ENCODE peak calls at places on chromosomes 1 and 21, in four cellular contexts. P, H, D and W are unnamed samples.
A peak's percentile ranks its signal among the peaks of the same experiment; 100 is the strongest.

GRCh38 chr21:35529141-35529863 is 480.2 kb upstream of the RUNX1 start:
- DNase-seq in P (no peak), D (no peak), H (no peak), W (no peak)

GRCh38 chr1:13950637-13951036 is 250.6 kb downstream of the PRDM2 start:
- DNase-seq in H (no peak), D (no peak), P (no peak), W (no peak)

GRCh38 chr1:166007176-166007575 is 159.6 kb downstream of the FAM78B start:
- DNase-seq in P (no peak), D (no peak), H (no peak), W (no peak)

GRCh38 chr1:48931571-48932251 is 155.0 kb upstream of the BEND5 start:
- DNase-seq in P (peak; percentile 55), D (no peak), H (peak; percentile 22), W (peak; percentile 35)

GRCh38 chr1:21340230-21340564 is 49.9 kb upstream of the ECE1 start:
- DNase-seq in D (peak; percentile 67), P (peak; percentile 85), H (peak; percentile 61), W (peak; percentile 54)

GRCh38 chr1:181179980-181180964 is 91.8 kb downstream of the IER5 start:
- DNase-seq in D (peak; percentile 76), P (no peak), H (no peak), W (peak; percentile 38)

GRCh38 chr1:71081697-71082080 is 854 bp upstream of the ZRANB2 start:
- DNase-seq in P (no peak), D (peak; percentile 53), H (no peak), W (no peak)

GRCh38 chr21:45737485-45738166 is 94.1 kb downstream of the PCBP3 start:
- DNase-seq in H (no peak), P (no peak), D (no peak), W (peak; percentile 37)

GRCh38 chr1:74584185-74584584 is 71.8 kb upstream of the LRRC53 start:
- DNase-seq in H (no peak), P (no peak), D (no peak), W (no peak)

GRCh38 chr1:21618059-21618458 is 51.1 kb downstream of the RAP1GAP start:
- DNase-seq in H (no peak), D (no peak), P (no peak), W (no peak)

GRCh38 chr1:90952906-90953305 is 68.9 kb downstream of the ZNF644 start:
- DNase-seq in P (no peak), D (no peak), H (no peak), W (no peak)

GRCh38 chr1:229947968-229948367 is 119.1 kb upstream of the GALNT2 start:
- DNase-seq in D (no peak), H (no peak), P (no peak), W (no peak)

GRCh38 chr1:155247667-155248563 is 7.4 kb downstream of the ENTREP3 start:
- DNase-seq in H (no peak), P (no peak), D (no peak), W (no peak)

GRCh38 chr1:1399870-1400575 is 888 bp upstream of the CCNL2 start:
- DNase-seq in P (no peak), D (no peak), H (no peak), W (no peak)

GRCh38 chr1:91856996-91857395 is 29.0 kb downstream of the TGFBR3 start:
- DNase-seq in D (no peak), P (no peak), H (no peak), W (no peak)

GRCh38 chr1:17687125-17687524 is 68.0 kb upstream of the ACTL8 start:
- DNase-seq in H (no peak), D (no peak), P (no peak), W (no peak)

GRCh38 chr1:3511856-3512255 is 57.4 kb downstream of the ARHGEF16 start:
- DNase-seq in P (no peak), H (no peak), D (no peak), W (no peak)

GRCh38 chr1:174114788-174115448 is 44.4 kb upstream of the RABGAP1L start:
- DNase-seq in D (no peak), H (no peak), P (no peak), W (no peak)

GRCh38 chr1:228938248-228938891 is 203.1 kb downstream of the RHOU start:
- DNase-seq in D (no peak), H (peak; percentile 48), P (no peak), W (no peak)

GRCh38 chr21:33967086-33967571 is 51.5 kb upstream of the ATP5PO start:
- DNase-seq in H (no peak), D (no peak), P (no peak), W (no peak)

GRCh38 chr1:53297226-53297625 is 30.6 kb downstream of the LRP8 start:
- DNase-seq in P (no peak), D (no peak), H (no peak), W (no peak)

GRCh38 chr1:235093013-235093618 is 35.5 kb downstream of the TOMM20 start:
- DNase-seq in D (no peak), H (peak; percentile 28), P (peak; percentile 40), W (peak; percentile 50)

GRCh38 chr1:25467193-25467592 is 36.5 kb downstream of the MACO1 start:
- DNase-seq in H (no peak), D (no peak), P (no peak), W (no peak)

GRCh38 chr1:25620211-25620610 is 3.6 kb downstream of the MAN1C1 start:
- DNase-seq in P (no peak), H (no peak), D (no peak), W (no peak)

GRCh38 chr1:43049487-43049886 is 90.8 kb upstream of the SLC2A1 start:
- DNase-seq in H (no peak), P (no peak), D (no peak), W (no peak)

GRCh38 chr21:40841524-40842196 is 5.3 kb downstream of the DSCAM start:
- DNase-seq in H (peak; percentile 28), P (peak; percentile 67), D (peak; percentile 65), W (peak; percentile 72)

GRCh38 chr1:167332503-167332902 is 111.8 kb downstream of the POU2F1 start:
- DNase-seq in H (no peak), D (no peak), P (no peak), W (no peak)

GRCh38 chr1:45410850-45411509 is 70.7 kb upstream of the MUTYH start:
- DNase-seq in D (no peak), P (no peak), H (no peak), W (no peak)

DNA sequence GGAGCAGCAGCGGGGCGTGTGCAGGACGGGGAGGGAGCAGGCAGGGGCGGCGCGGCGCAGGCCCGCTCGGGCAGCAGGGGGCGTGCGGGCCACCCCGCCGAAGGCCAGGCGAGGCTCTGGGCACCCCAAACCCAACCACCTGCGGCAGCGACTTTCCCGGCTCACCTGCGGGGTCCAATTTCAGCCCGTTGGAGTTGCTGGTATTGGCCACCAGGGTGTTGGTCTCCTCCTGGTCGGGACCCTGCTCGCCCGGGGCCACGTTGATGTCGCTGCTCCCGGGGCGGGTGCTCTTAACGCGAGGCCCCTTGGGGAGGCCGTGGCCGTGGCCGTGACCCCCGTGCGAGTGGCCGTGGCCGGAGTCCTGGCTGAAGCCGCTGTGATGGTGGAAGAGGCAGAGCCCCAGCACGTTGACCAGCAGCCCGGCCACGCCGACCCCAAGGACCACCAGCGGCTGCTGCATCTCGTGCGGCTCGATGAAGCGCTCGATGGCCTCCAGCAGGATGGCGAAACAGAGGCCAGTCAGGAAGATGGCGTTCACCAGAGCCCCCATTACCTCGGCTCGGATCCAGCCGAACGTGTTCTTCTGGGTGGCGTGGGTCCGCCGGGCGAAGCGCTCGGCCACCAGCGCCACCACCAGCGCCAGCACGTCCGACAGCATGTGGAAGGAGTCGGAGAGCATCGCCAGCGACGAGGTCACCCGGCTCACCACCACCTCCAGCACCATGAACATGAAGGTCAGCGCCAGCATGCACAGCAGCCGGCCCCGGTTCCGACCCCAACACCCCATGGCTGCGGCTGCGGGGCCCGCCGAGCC is 928 bp downstream of the SLC30A1 start:
- DNase-seq in D (peak; percentile 87), P (peak; percentile 80), H (peak; percentile 67), W (peak; percentile 86)
- H3K4me1 ChIP-seq in D (peaks cover 50% of the 10 kb centered on the region), P (peaks cover 68% of the 10 kb centered on the region), H (peaks cover 49% of the 10 kb centered on the region), W (peaks cover 14% of the 10 kb centered on the region)

GRCh38 chr21:42521805-42522204 is 8.2 kb downstream of the SLC37A1 start:
- DNase-seq in P (no peak), D (no peak), H (no peak), W (no peak)

GRCh38 chr21:42522771-42523170 is 9.1 kb downstream of the SLC37A1 start:
- DNase-seq in P (no peak), H (no peak), D (no peak), W (no peak)

GRCh38 chr21:42522271-42522670 is 8.6 kb downstream of the SLC37A1 start:
- DNase-seq in P (no peak), H (no peak), D (no peak), W (no peak)

GRCh38 chr21:42520628-42521253 is 7.1 kb downstream of the SLC37A1 start:
- DNase-seq in D (no peak), H (no peak), P (no peak), W (no peak)

DNA sequence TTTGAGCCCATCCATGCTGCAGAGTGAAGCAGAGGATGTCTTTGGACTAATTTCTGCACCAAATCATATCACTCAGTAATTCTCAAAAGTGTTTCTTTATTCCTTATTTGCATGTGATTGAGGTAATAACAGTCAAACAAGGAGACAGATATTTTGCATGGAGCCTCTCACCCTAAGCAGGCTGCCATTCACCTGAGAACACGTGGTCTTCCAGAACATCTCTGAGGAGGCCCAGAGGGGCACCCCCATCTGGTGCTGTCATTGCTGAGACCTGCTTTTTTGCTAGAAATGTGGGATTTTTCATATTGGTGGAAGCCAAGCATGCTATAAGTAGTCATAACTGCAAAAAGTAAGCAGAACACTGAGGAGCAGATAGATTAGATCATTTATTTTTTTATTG is 7.7 kb downstream of the SLC37A1 start:
- DNase-seq in D (no peak), P (no peak), H (no peak), W (no peak)
- H3K4me1 ChIP-seq in D (peaks cover 44% of the 10 kb centered on the region), P (peaks cover 100% of the 10 kb centered on the region), H (peaks cover 13% of the 10 kb centered on the region), W (peaks cover 37% of the 10 kb centered on the region)

GRCh38 chr1:18927654-18928272 is 25.4 kb upstream of the ALDH4A1 start:
- DNase-seq in P (no peak), D (no peak), H (no peak), W (no peak)
- H3K4me1 ChIP-seq in P (peaks cover 75% of the 10 kb centered on the region), D (peaks cover 81% of the 10 kb centered on the region), H (peaks cover 68% of the 10 kb centered on the region), W (peaks cover 59% of the 10 kb centered on the region)

GRCh38 chr1:6599141-6599975 is 3.3 kb downstream of the KLHL21 start:
- DNase-seq in P (no peak), H (no peak), D (no peak), W (peak; percentile 74)
- H3K4me1 ChIP-seq in P (peaks cover 77% of the 10 kb centered on the region), H (peaks cover 53% of the 10 kb centered on the region), D (peaks cover 60% of the 10 kb centered on the region), W (peaks cover 49% of the 10 kb centered on the region)

GRCh38 chr1:200904772-200905171 is 10.1 kb downstream of the INAVA start:
- DNase-seq in H (no peak), D (no peak), P (no peak), W (no peak)
- H3K4me1 ChIP-seq in H (no peaks in the 10 kb centered on the region), D (no peaks in the 10 kb centered on the region), P (peaks cover 78% of the 10 kb centered on the region), W (no peaks in the 10 kb centered on the region)

DNA sequence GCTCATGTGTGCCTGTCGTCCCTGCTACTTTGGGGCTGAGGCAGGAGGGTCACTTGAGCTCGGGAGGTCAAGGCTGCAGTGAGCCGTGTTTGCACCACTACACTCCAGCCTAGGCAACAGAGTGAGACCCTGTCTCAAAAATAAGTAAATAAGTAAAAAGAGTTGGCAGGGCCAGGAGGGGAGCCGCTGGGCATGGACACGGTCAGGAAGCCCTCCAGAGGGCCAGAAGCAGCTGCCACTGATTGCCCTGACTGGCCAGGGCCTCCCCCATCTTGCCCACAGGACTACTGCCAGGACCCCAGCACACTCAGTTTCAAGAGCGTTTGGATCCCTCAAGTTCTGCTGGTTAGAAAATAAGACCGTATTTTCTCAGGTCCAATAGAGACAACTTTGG is 112.2 kb upstream of the IPO9 start:
- DNase-seq in D (no peak), H (no peak), P (no peak), W (no peak)
- H3K4me1 ChIP-seq in D (peaks cover 78% of the 10 kb centered on the region), H (peaks cover 59% of the 10 kb centered on the region), P (peaks cover 81% of the 10 kb centered on the region), W (peaks cover 64% of the 10 kb centered on the region)